ENCODE peak calls at places on chromosomes 2 and 18, in four cellular contexts. W is astrocyte of the spinal cord, P is tibial artery, Z is endothelial cell. I is an unnamed sample.

GRCh38 chr2:226234187-226234586 is 565.4 kb downstream of the IRS1 start:
- DNase-seq in Z (no peak), P (no peak), W (no peak), I (no peak)

GRCh38 chr2:15861172-15861822 is 79.1 kb upstream of the MYCN start:
- DNase-seq in Z (no peak), P (no peak), W (no peak), I (no peak)

GRCh38 chr18:62863629-62864028 is 148.3 kb downstream of the PHLPP1 start:
- DNase-seq in Z (no peak), W (peak; percentile 50), P (no peak), I (no peak)

GRCh38 chr2:66440692-66441091 is 5.8 kb downstream of the MEIS1 start:
- DNase-seq in W (peak; percentile 68), Z (peak; percentile 26), P (peak; percentile 61), I (no peak)

GRCh38 chr18:41134426-41134825 is 820.6 kb upstream of the PIK3C3 start:
- DNase-seq in W (peak; percentile 23), P (no peak), Z (no peak), I (no peak)

GRCh38 chr2:180184506-180184905 is 177.4 kb upstream of the CWC22 start:
- DNase-seq in W (peak; percentile 22), P (no peak), Z (no peak), I (no peak)

GRCh38 chr2:199055336-199055735 is 402.4 kb downstream of the SATB2 start:
- DNase-seq in W (no peak), Z (no peak), P (no peak), I (no peak)

GRCh38 chr2:120622886-120623753 is 112.5 kb upstream of the GLI2 start:
- DNase-seq in P (peak; percentile 58), W (no peak), Z (no peak), I (no peak)

GRCh38 chr2:117818921-117819320 is 4.4 kb downstream of the DDX18 start:
- DNase-seq in W (no peak), P (no peak), Z (no peak), I (no peak)

GRCh38 chr2:120681181-120681580 is 54.5 kb upstream of the GLI2 start:
- DNase-seq in W (no peak), P (peak; percentile 57), Z (no peak), I (no peak)

GRCh38 chr2:105631011-105631410 is 113.7 kb upstream of the NCK2 start:
- DNase-seq in W (no peak), Z (no peak), P (no peak), I (no peak)
- TF ChIP-seq CTCF in W (no peak), Z (no peak), P (no peak), I (no peak)

GRCh38 chr2:85133751-85134254 is 611 bp downstream of the TCF7L1 start:
- DNase-seq in W (peak; percentile 40), Z (peak; percentile 57), P (peak; percentile 75), I (peak; percentile 22)
- TF ChIP-seq CTCF in W (no peak), Z (no peak), P (no peak), I (no peak)

GRCh38 chr2:121888189-121888557 is 132.7 kb downstream of the TSN start:
- DNase-seq in P (no peak), W (no peak), Z (no peak), I (peak; percentile 39)
- TF ChIP-seq CTCF in P (no peak), W (peak; percentile 19), Z (peak; percentile 69), I (peak; percentile 42)

GRCh38 chr2:19676770-19677169 is 225.0 kb downstream of the TTC32 start:
- DNase-seq in W (no peak), P (no peak), Z (peak; percentile 37), I (no peak)
- TF ChIP-seq CTCF in W (no peak), P (no peak), Z (no peak), I (no peak)